ENCODE peak calls at places on chromosomes 6 and 20, in nine cellular contexts. K, T, V, W, J, O, Z, Y and M are unnamed samples.

GRCh38 chr6:5497896-5498578 is 236.7 kb downstream of the FARS2 start:
- DNase-seq in K (peak), T (peak), V (peak), W (no peak), J (no peak), O (no peak), Z (no peak), Y (no peak), M (no peak)

GRCh38 chr20:9228774-9229450 is 160.0 kb downstream of the PLCB4 start:
- DNase-seq in K (no peak), T (peak), V (no peak), W (no peak), J (no peak), O (no peak), Z (no peak), Y (no peak), M (no peak)

GRCh38 chr6:166474721-166475565 is 92.2 kb upstream of the MPC1 start:
- DNase-seq in K (no peak), T (no peak), V (peak), W (no peak), J (no peak), O (no peak), Z (no peak), Y (no peak), M (no peak)

GRCh38 chr6:151494235-151494950 is 576 bp downstream of the CCDC170 start:
- DNase-seq in K (no peak), T (peak), V (peak), W (no peak), J (peak), O (peak), Z (no peak), Y (peak), M (no peak)

GRCh38 chr6:147603392-147604081 is 95.0 kb downstream of the SAMD5 start:
- DNase-seq in K (no peak), T (no peak), V (no peak), W (no peak), J (no peak), O (no peak), Z (no peak), Y (no peak), M (no peak)

GRCh38 chr20:24389686-24390085 is 79.7 kb upstream of the SYNDIG1 start:
- DNase-seq in K (no peak), T (no peak), V (no peak), W (no peak), J (no peak), O (no peak), Z (no peak), Y (no peak), M (no peak)

GRCh38 chr20:9660236-9660868 is 146.0 kb downstream of the LAMP5 start:
- DNase-seq in K (peak), T (no peak), V (no peak), W (no peak), J (no peak), O (peak), Z (peak), Y (peak), M (peak)

GRCh38 chr6:40036186-40036585 is 101.9 kb upstream of the MOCS1 start:
- DNase-seq in K (no peak), T (no peak), V (no peak), W (no peak), J (no peak), O (no peak), Z (peak), Y (no peak), M (no peak)

GRCh38 chr6:159196430-159196829 is 27.2 kb downstream of the FNDC1 start:
- DNase-seq in K (no peak), T (no peak), V (no peak), W (no peak), J (no peak), O (no peak), Z (no peak), Y (no peak), M (no peak)

GRCh38 chr20:32354592-32355416 is 3.3 kb upstream of the ASXL1 start:
- DNase-seq in K (peak), T (peak), V (no peak), W (no peak), J (no peak), O (no peak), Z (peak), Y (no peak), M (no peak)

GRCh38 chr6:159084493-159085091 is 39.8 kb upstream of the TAGAP start:
- DNase-seq in K (peak), T (peak), V (no peak), W (no peak), J (no peak), O (no peak), Z (no peak), Y (no peak), M (no peak)